ENCODE peak calls at places on chromosomes 2 and 18, in ten cellular contexts. S is lower lobe of right lung, D is mesenchymal stem cell, R is kidney epithelial cell, E is tibial nerve, A is body of pancreas, B is psoas muscle, L is transverse colon, O is NT2/D1, U is BJ. F is an unnamed sample. For H3K36me3 and H3K27me3, the result is how much of the 10 kb centered on the place peaks cover.

GRCh38 chr2:42856891-42857632 is 64.7 kb upstream of the HAAO start:
- DNase-seq in R (no peak), D (no peak), E (no peak), A (no peak), B (no peak), L (no peak), O (no peak), S (no peak), U (no peak), F (no peak)

GRCh38 chr2:164314148-164314547 is 307.1 kb downstream of the GRB14 start:
- DNase-seq in U (no peak), L (no peak), R (no peak), B (no peak), O (no peak), A (peak), D (peak), E (no peak), S (no peak), F (no peak)

GRCh38 chr2:40430741-40431599 is 20.9 kb downstream of the SLC8A1 start:
- DNase-seq in A (no peak), L (no peak), E (no peak), D (peak), O (no peak), U (no peak), B (no peak), S (no peak), R (no peak), F (no peak)

GRCh38 chr18:58183226-58183625 is 139.2 kb downstream of the NEDD4L start:
- DNase-seq in D (no peak), E (no peak), R (no peak), S (peak), B (no peak), U (no peak), A (peak), L (no peak), O (no peak), F (no peak)

GRCh38 chr2:18440141-18440605 is 120.3 kb downstream of the RDH14 start:
- DNase-seq in O (no peak), D (peak), U (no peak), S (no peak), R (no peak), B (peak), E (no peak), L (no peak), A (no peak), F (no peak)

GRCh38 chr2:57849843-57850242 is 196.8 kb upstream of the VRK2 start:
- DNase-seq in B (peak), A (no peak), U (no peak), E (no peak), S (no peak), D (no peak), L (no peak), R (no peak), O (no peak), F (no peak)

GRCh38 chr2:129396980-129397599 is 582.4 kb upstream of the RAB6C start:
- DNase-seq in R (peak), D (peak), A (peak), L (no peak), O (peak), B (peak), E (no peak), S (no peak), U (no peak), F (peak)

GRCh38 chr2:223612501-223612900 is 10.3 kb upstream of the SCG2 start:
- DNase-seq in O (no peak), D (no peak), R (no peak), A (no peak), U (no peak), S (no peak), L (no peak), E (no peak), B (no peak), F (no peak)

GRCh38 chr2:203997481-203997880 is 60.9 kb downstream of the ICOS start:
- DNase-seq in B (no peak), D (no peak), L (no peak), O (no peak), E (no peak), U (no peak), R (no peak), A (no peak), S (no peak), F (no peak)

GRCh38 chr2:10344105-10345066 is 41.7 kb downstream of the HPCAL1 start:
- DNase-seq in O (no peak), L (no peak), S (peak), R (no peak), A (no peak), E (no peak), U (no peak), B (peak), D (no peak), F (no peak)

GRCh38 chr2:3769766-3770165 is 66.4 kb downstream of the DCDC2C start:
- DNase-seq in E (no peak), S (no peak), A (no peak), U (no peak), B (no peak), O (no peak), R (no peak), L (no peak), D (no peak), F (no peak)

GRCh38 chr2:206084870-206085741 is 868 bp downstream of the INO80D start:
- DNase-seq in O (no peak), D (peak), R (no peak), E (no peak), A (peak), S (peak), U (no peak), B (peak), L (peak), F (peak)

GRCh38 chr2:36812196-36812595 is 115.7 kb downstream of the VIT start:
- DNase-seq in D (no peak), O (no peak), U (no peak), B (no peak), A (no peak), R (no peak), S (no peak), L (no peak), E (no peak), F (peak)

GRCh38 chr2:68742638-68743037 is 8.0 kb downstream of the ARHGAP25 start:
- DNase-seq in B (no peak), D (no peak), S (no peak), A (no peak), O (no peak), E (no peak), R (no peak), U (no peak), L (no peak), F (no peak)

GRCh38 chr2:171523339-171523931 is 1.2 kb downstream of the CYBRD1 start:
- DNase-seq in A (peak), S (peak), U (no peak), L (peak), E (peak), O (no peak), R (no peak), B (peak), D (peak), F (peak)

GRCh38 chr2:201831469-201831868 is 25.1 kb downstream of the CDK15 start:
- DNase-seq in O (no peak), S (no peak), R (no peak), E (no peak), D (peak), L (no peak), U (peak), A (no peak), B (no peak), F (no peak)

GRCh38 chr2:207408086-207408794 is 121.5 kb upstream of the CREB1 start:
- DNase-seq in L (peak), O (peak), S (no peak), U (no peak), E (no peak), D (no peak), R (no peak), B (no peak), A (peak), F (no peak)

GRCh38 chr2:157339965-157340655 is 14.5 kb upstream of the ERMN start:
- DNase-seq in O (no peak), B (no peak), R (no peak), S (no peak), U (no peak), L (no peak), A (peak), D (no peak), E (no peak), F (no peak)

GRCh38 chr2:14422426-14422825 is 210.1 kb upstream of the LRATD1 start:
- DNase-seq in B (no peak), A (no peak), U (no peak), L (no peak), O (no peak), R (no peak), E (no peak), S (no peak), D (no peak), F (no peak)

GRCh38 chr2:129892360-129892759 is 87.1 kb upstream of the RAB6C start:
- DNase-seq in S (no peak), E (no peak), D (no peak), R (no peak), U (no peak), A (no peak), B (no peak), L (no peak), O (no peak), F (no peak)

GRCh38 chr2:149832256-149832655 is 244.7 kb upstream of the MMADHC start:
- DNase-seq in L (no peak), A (no peak), R (no peak), D (no peak), B (no peak), E (no peak), S (no peak), U (no peak), O (no peak), F (no peak)

GRCh38 chr2:120992791-120993555 is 257.3 kb downstream of the GLI2 start:
- DNase-seq in A (no peak), E (no peak), U (no peak), O (no peak), B (no peak), R (no peak), D (no peak), S (no peak), L (no peak), F (no peak)

GRCh38 chr2:120990451-120990871 is 254.8 kb downstream of the GLI2 start:
- DNase-seq in R (no peak), D (no peak), S (no peak), L (no peak), E (no peak), A (no peak), O (no peak), B (no peak), U (no peak), F (peak)

GRCh38 chr2:120989556-120989848 is 253.8 kb downstream of the GLI2 start:
- DNase-seq in D (no peak), O (no peak), B (no peak), S (no peak), E (no peak), A (no peak), R (no peak), U (no peak), L (no peak), F (no peak)

GRCh38 chr2:120989911-120990441 is 254.3 kb downstream of the GLI2 start:
- DNase-seq in U (no peak), S (no peak), B (no peak), R (no peak), O (no peak), L (no peak), E (no peak), D (no peak), A (no peak), F (peak)

DNA sequence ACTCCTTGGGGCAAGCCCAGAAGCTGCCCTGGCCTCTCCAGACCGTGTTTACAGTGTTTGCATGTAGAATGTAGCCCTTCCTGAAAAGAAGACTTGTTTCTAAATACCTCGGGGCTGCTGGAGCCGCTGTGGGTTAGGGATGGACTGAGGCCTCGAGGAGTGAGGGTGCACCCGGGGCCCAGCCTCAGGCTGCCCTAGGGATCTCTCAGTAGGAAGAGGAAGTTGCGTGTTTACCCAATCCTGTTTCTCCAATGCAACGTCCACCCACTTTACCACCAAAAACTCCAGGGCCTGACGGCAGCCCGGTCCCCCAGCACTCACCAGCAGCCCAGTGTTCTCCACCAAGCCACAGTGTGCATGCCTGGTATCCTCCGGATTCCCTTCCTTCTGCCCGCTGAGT is 255.7 kb downstream of the GLI2 start:
- DNase-seq in B (no peak), O (no peak), E (no peak), S (no peak), D (no peak), L (no peak), A (no peak), U (no peak), R (no peak), F (no peak)
- H3K36me3 ChIP-seq in B (under half), O (half or more), E (under half), S (under half), D (under half), L (under half), A (under half), U (under half), R (under half), F (under half)

DNA sequence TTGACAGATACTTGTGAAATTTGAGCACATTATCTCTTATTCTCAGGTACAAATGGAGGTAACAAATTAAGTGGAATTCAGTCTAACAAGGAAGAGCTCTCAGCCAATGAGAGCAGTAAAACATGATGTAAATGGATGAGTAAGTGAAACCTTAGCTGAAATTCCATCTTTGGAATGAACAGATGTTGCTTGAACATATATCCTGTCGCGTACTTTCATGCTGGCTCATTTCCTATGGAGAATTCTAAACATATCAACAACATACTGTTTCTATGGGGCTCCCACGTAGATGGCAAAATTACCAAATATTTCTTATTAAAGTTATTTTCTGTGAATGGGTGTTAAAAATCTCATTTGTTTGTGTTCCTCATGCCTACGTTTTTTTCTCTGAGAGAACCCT is 256.3 kb upstream of the LINC00305 start:
- DNase-seq in U (no peak), B (no peak), L (no peak), S (no peak), D (peak), E (no peak), A (no peak), R (no peak), O (no peak), F (no peak)
- H3K4me3 ChIP-seq in U (no peak), B (no peak), L (no peak), S (no peak), D (no peak), E (no peak), A (no peak), R (no peak), O (no peak), F (no peak)

DNA sequence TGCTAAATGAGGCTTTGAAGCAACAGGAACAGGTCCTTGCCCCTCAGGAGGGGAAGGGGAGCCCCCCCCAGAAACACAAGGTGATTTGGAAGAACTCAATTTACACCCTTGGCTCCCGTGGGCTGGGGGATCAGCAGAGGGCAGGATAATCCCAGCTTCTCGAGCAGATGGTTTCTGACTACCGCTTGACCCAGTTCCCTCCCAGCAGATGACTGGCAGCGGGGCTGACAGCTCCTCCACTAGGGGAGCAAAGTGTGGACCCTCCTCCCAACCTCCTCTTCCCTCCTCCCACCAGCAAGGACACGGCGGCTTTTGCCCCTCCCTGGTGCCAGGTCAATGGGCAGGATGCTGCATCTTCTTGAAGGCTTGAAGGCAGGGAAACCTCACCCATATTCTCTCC is 3.5 kb upstream of the INHBB start:
- DNase-seq in A (no peak), D (no peak), L (no peak), B (no peak), E (no peak), R (no peak), O (no peak), U (no peak), S (no peak), F (peak)
- H3K27me3 ChIP-seq in A (under half), D (half or more), L (half or more), B (under half), E (half or more), R (half or more), O (half or more), U (under half), S (half or more), F (half or more)

GRCh38 chr18:55232506-55232905 is 273.2 kb upstream of the CCDC68 start:
- DNase-seq in R (no peak), L (no peak), B (no peak), S (no peak), O (no peak), A (no peak), E (no peak), U (no peak), D (no peak), F (no peak)

GRCh38 chr18:55233850-55234249 is 274.6 kb upstream of the CCDC68 start:
- DNase-seq in U (no peak), L (no peak), O (no peak), E (no peak), A (no peak), B (no peak), D (no peak), S (no peak), R (no peak), F (no peak)

GRCh38 chr18:55228191-55228590 is 268.9 kb upstream of the CCDC68 start:
- DNase-seq in L (no peak), R (no peak), S (no peak), E (no peak), O (peak), B (no peak), D (peak), U (no peak), A (no peak), F (peak)

GRCh38 chr18:55228707-55229106 is 269.4 kb upstream of the CCDC68 start:
- DNase-seq in R (no peak), S (peak), E (no peak), A (no peak), U (no peak), B (peak), D (no peak), L (no peak), O (no peak), F (no peak)

DNA sequence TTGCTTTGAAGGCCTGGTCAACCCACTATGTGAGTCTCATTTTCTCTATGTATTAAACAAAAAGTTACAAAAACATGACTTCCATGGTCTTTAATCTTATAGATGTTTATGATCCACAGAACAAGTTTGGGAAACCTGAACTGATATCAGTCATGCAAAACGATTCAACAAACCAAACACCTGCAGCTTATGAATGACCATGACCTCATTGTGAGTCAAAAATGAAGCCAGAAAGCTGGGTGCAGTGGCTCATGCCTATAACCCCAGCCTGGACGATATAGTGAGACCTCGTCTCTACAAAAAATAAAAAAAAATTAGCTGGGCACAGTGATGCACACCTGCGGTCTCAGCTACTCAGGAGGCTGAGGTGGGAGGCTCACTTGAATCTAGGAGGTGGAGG is 270.4 kb upstream of the CCDC68 start:
- DNase-seq in O (no peak), E (no peak), U (no peak), R (no peak), A (no peak), S (no peak), B (no peak), L (no peak), D (no peak), F (no peak)
- H3K36me3 ChIP-seq in O (under half), E (under half), U (under half), R (under half), A (under half), S (half or more), B (under half), L (under half), D (half or more), F (under half)

GRCh38 chr2:30732376-30732775 is 74.9 kb downstream of the CAPN13 start:
- DNase-seq in E (no peak), L (no peak), D (no peak), B (no peak), U (no peak), O (no peak), S (no peak), A (no peak), R (no peak), F (no peak)

GRCh38 chr2:30731248-30731647 is 76.0 kb downstream of the CAPN13 start:
- DNase-seq in O (no peak), U (no peak), L (no peak), E (no peak), S (no peak), A (no peak), D (no peak), R (no peak), B (no peak), F (no peak)

GRCh38 chr2:30733829-30734520 is 73.3 kb downstream of the CAPN13 start:
- DNase-seq in L (no peak), S (no peak), R (no peak), O (no peak), B (no peak), A (no peak), D (no peak), E (no peak), U (no peak), F (no peak)

GRCh38 chr2:30731706-30732105 is 75.5 kb downstream of the CAPN13 start:
- DNase-seq in A (no peak), B (no peak), S (no peak), R (no peak), D (no peak), E (no peak), L (no peak), O (no peak), U (no peak), F (no peak)

DNA sequence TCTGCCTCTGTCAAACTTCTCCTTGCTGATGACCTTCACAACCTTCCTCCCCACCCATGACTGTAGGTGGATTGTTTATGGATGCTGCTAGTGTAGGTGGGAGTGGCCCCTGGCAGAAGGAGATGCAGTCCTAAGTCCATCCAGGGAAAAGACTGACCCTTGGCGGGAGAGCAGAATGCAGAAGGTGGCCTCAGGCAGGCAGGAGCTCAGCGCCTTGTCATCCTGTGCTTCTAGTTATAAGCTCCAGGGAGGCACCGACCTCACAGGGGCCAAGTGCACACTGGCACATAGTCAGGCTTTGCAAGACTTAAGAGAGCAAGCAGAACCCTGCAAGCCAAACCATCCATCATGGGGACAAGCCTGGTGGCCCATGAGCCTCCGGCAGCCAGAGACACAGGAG is 74.4 kb downstream of the CAPN13 start:
- DNase-seq in E (no peak), U (no peak), L (no peak), B (no peak), O (no peak), R (no peak), A (no peak), D (no peak), S (no peak), F (no peak)
- H3K4me3 ChIP-seq in E (no peak), U (no peak), L (no peak), B (no peak), O (no peak), R (no peak), A (no peak), D (no peak), S (no peak), F (no peak)

GRCh38 chr2:240834377-240834975 is 14.5 kb upstream of the KIF1A start:
- DNase-seq in D (no peak), B (no peak), E (no peak), U (no peak), O (no peak), S (no peak), R (no peak), A (no peak), L (no peak), F (peak)
- H3K27me3 ChIP-seq in D (under half), B (under half), E (under half), U (under half), O (under half), S (under half), R (under half), A (under half), L (under half), F (under half)